ENCODE peak calls at places on chromosomes 2 and 18, in six cellular contexts. One of them, this sample, is unnamed.

GRCh38 chr2:28166956-28167355 is 225.7 kb upstream of the FOSL2 start:
- DNase-seq in neural progenitor cell: no peak
- DNase-seq in lower lobe of right lung: no peak
- DNase-seq in AG09309: no peak
- DNase-seq in A549: no peak
- DNase-seq in GM12864: no peak
- DNase-seq in this sample: no peak

GRCh38 chr2:53286336-53286735 is 481.3 kb upstream of the CHAC2 start:
- DNase-seq in lower lobe of right lung: no peak
- DNase-seq in A549: no peak
- DNase-seq in neural progenitor cell: no peak
- DNase-seq in AG09309: no peak
- DNase-seq in GM12864: no peak
- DNase-seq in this sample: no peak

GRCh38 chr2:9165625-9166024 is 41.0 kb upstream of the ASAP2 start:
- DNase-seq in lower lobe of right lung: no peak
- DNase-seq in neural progenitor cell: no peak
- DNase-seq in A549: no peak
- DNase-seq in AG09309: no peak
- DNase-seq in GM12864: no peak
- DNase-seq in this sample: no peak

GRCh38 chr18:77068321-77068841 is 64.2 kb downstream of the MBP start:
- DNase-seq in GM12864: no peak
- DNase-seq in AG09309: no peak
- DNase-seq in neural progenitor cell: no peak
- DNase-seq in A549: no peak
- DNase-seq in lower lobe of right lung: no peak
- DNase-seq in this sample: peak

GRCh38 chr2:8767324-8767723 is 70.1 kb downstream of the KIDINS220 start:
- DNase-seq in A549: no peak
- DNase-seq in lower lobe of right lung: no peak
- DNase-seq in neural progenitor cell: no peak
- DNase-seq in AG09309: no peak
- DNase-seq in GM12864: no peak
- DNase-seq in this sample: no peak

GRCh38 chr2:204604061-204604460 is 58.8 kb downstream of the PARD3B start:
- DNase-seq in neural progenitor cell: no peak
- DNase-seq in GM12864: no peak
- DNase-seq in lower lobe of right lung: no peak
- DNase-seq in AG09309: no peak
- DNase-seq in A549: no peak
- DNase-seq in this sample: no peak

GRCh38 chr2:119469661-119470297 is 38.1 kb downstream of the TMEM37 start:
- DNase-seq in GM12864: no peak
- DNase-seq in A549: no peak
- DNase-seq in lower lobe of right lung: no peak
- DNase-seq in AG09309: no peak
- DNase-seq in neural progenitor cell: no peak
- DNase-seq in this sample: no peak

GRCh38 chr2:136764397-136765255 is 719 bp upstream of the THSD7B start:
- DNase-seq in lower lobe of right lung: no peak
- DNase-seq in neural progenitor cell: peak
- DNase-seq in GM12864: no peak
- DNase-seq in AG09309: no peak
- DNase-seq in A549: no peak
- DNase-seq in this sample: no peak

GRCh38 chr2:132969371-132969985 is 299.5 kb upstream of the LYPD1 start:
- DNase-seq in AG09309: no peak
- DNase-seq in lower lobe of right lung: no peak
- DNase-seq in GM12864: no peak
- DNase-seq in neural progenitor cell: no peak
- DNase-seq in A549: no peak
- DNase-seq in this sample: peak

GRCh38 chr2:106065983-106066826 is 127.9 kb downstream of the UXS1 start:
- DNase-seq in AG09309: no peak
- DNase-seq in neural progenitor cell: peak
- DNase-seq in lower lobe of right lung: no peak
- DNase-seq in GM12864: no peak
- DNase-seq in A549: no peak
- DNase-seq in this sample: no peak
- H3K4me3 ChIP-seq in AG09309: no peak
- H3K4me3 ChIP-seq in neural progenitor cell: peak
- H3K4me3 ChIP-seq in lower lobe of right lung: peak
- H3K4me3 ChIP-seq in GM12864: no peak
- H3K4me3 ChIP-seq in A549: no peak
- H3K4me3 ChIP-seq in this sample: no peak

DNA sequence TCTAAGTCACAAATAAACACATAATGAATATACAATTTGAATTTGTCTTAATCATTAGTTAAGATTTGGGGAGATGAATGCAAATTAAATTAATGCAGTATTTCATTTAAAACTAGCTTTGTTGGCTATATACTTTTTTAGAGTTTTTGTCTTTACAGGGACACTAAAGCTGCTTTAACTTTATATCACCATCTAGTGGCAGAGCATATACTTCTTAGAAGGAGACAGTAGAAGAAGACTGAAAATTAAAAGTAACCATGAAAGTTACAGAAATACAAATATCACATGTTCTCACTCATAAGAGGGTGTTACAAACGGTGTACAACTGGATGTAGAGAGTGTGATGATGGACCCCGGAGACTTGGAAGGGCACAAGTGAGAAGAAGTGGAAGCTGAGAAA is 268.3 kb upstream of the NETO1 start:
- DNase-seq in A549: no peak
- DNase-seq in AG09309: no peak
- DNase-seq in GM12864: no peak
- DNase-seq in lower lobe of right lung: no peak
- DNase-seq in neural progenitor cell: peak
- DNase-seq in this sample: no peak
- TF ChIP-seq CTCF in A549: peak
- TF ChIP-seq CTCF in AG09309: peak
- TF ChIP-seq CTCF in GM12864: no peak
- TF ChIP-seq CTCF in lower lobe of right lung: no peak
- TF ChIP-seq CTCF in neural progenitor cell: peak
- TF ChIP-seq CTCF in this sample: no peak

DNA sequence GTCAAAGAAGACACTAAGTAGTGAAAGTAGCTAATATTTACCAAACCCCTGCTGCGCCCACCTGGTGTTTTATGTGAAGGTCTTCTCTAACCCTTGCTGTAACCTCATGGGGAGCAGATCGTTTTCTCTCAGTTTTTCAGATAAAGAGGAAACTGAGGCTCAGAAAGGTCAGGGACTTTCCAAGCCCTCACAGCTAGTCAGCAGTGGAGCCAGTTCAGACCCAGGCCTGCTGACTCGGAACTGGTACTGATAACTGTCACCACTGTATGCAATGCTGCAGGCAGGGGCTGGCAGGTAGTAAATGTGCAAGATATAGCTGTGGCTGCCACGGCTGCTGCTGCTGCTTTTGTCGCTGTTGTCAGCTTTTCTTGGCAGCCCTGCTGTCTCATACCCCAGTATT is 69.1 kb downstream of the LRRFIP1 start:
- DNase-seq in GM12864: no peak
- DNase-seq in AG09309: no peak
- DNase-seq in neural progenitor cell: no peak
- DNase-seq in A549: no peak
- DNase-seq in lower lobe of right lung: no peak
- DNase-seq in this sample: peak
- H3K4me3 ChIP-seq in GM12864: peak
- H3K4me3 ChIP-seq in AG09309: no peak
- H3K4me3 ChIP-seq in neural progenitor cell: no peak
- H3K4me3 ChIP-seq in A549: no peak
- H3K4me3 ChIP-seq in lower lobe of right lung: peak
- H3K4me3 ChIP-seq in this sample: peak

DNA sequence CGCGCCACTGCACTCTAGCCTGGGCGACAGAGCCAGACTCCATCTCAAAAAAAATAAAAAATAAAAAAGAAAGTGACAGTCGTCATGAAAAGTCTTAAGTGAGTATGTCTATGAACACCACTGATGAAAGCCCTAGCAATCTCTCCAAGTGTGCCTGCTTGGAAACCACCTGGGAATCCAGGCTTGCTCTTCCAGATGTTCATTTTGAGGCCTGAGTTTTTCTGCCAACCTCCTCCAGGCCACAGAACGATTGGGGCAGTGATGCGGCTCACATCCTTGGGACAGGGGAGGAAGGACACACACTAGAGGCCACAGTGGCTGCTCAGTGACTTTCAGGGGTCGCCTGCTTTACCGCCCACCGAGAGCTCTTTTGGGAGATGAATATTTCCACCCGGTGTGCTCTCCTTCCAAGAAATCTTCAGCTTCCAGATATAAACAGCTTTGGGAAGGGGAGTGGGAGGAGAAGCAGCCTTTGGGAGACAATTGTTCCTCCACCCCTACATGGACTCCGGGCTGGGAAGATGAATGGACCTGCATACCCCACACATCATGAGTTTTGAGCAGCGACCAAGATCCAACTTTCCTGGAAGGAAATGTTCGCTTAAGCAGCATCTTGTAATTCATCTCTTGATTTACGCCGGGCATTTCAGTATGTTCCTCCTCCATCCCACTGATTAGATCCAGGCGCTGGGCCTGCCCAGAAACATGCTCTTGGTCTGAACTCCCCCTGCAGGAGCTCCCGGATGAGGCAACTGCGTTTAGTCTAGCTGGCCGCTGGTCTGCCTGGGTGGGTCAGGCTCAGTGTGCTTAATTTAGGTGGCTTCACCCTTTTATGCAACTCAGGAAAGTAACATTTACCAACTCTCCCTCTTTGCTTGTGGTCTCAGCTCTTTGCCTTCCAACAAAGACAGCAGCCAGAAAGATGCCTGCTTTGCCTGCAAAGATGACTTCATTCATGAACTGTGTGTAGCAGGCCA is 6.2 kb upstream of the ARMC9 start:
- DNase-seq in AG09309: peak
- DNase-seq in lower lobe of right lung: peak
- DNase-seq in neural progenitor cell: peak
- DNase-seq in A549: peak
- DNase-seq in GM12864: no peak
- DNase-seq in this sample: peak
- TF ChIP-seq CTCF in AG09309: peak
- TF ChIP-seq CTCF in lower lobe of right lung: peak
- TF ChIP-seq CTCF in neural progenitor cell: peak
- TF ChIP-seq CTCF in A549: peak
- TF ChIP-seq CTCF in GM12864: peak
- TF ChIP-seq CTCF in this sample: peak

DNA sequence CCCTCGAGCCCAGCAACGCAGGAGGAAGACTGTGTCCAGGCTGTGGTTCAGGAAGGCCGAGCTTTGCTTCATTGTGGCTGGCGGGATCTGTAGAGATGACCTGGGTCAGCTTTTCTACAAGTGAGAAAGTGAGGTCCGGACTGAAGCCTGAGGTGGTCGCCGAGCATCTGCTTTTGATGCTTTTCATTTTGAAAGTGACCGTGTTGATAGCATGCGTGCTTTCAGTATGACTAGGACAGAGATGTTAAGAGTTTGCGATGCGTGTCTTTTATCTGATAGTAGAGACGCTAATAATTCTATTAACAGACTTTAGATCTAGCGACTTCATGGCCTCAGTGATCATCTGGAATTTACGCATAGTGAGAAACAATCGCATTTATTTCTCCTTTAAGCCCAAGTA is 28.1 kb downstream of the CTDP1 start:
- DNase-seq in AG09309: no peak
- DNase-seq in neural progenitor cell: no peak
- DNase-seq in GM12864: no peak
- DNase-seq in A549: no peak
- DNase-seq in lower lobe of right lung: no peak
- DNase-seq in this sample: no peak
- H3K4me3 ChIP-seq in AG09309: no peak
- H3K4me3 ChIP-seq in neural progenitor cell: no peak
- H3K4me3 ChIP-seq in GM12864: no peak
- H3K4me3 ChIP-seq in A549: no peak
- H3K4me3 ChIP-seq in lower lobe of right lung: no peak
- H3K4me3 ChIP-seq in this sample: no peak

GRCh38 chr2:176174382-176174834 is 14.1 kb upstream of the HOXD1 start:
- DNase-seq in lower lobe of right lung: no peak
- DNase-seq in AG09309: no peak
- DNase-seq in A549: no peak
- DNase-seq in neural progenitor cell: peak
- DNase-seq in GM12864: no peak
- DNase-seq in this sample: no peak
- TF ChIP-seq CTCF in lower lobe of right lung: no peak
- TF ChIP-seq CTCF in AG09309: no peak
- TF ChIP-seq CTCF in A549: no peak
- TF ChIP-seq CTCF in neural progenitor cell: no peak
- TF ChIP-seq CTCF in GM12864: no peak
- TF ChIP-seq CTCF in this sample: no peak

DNA sequence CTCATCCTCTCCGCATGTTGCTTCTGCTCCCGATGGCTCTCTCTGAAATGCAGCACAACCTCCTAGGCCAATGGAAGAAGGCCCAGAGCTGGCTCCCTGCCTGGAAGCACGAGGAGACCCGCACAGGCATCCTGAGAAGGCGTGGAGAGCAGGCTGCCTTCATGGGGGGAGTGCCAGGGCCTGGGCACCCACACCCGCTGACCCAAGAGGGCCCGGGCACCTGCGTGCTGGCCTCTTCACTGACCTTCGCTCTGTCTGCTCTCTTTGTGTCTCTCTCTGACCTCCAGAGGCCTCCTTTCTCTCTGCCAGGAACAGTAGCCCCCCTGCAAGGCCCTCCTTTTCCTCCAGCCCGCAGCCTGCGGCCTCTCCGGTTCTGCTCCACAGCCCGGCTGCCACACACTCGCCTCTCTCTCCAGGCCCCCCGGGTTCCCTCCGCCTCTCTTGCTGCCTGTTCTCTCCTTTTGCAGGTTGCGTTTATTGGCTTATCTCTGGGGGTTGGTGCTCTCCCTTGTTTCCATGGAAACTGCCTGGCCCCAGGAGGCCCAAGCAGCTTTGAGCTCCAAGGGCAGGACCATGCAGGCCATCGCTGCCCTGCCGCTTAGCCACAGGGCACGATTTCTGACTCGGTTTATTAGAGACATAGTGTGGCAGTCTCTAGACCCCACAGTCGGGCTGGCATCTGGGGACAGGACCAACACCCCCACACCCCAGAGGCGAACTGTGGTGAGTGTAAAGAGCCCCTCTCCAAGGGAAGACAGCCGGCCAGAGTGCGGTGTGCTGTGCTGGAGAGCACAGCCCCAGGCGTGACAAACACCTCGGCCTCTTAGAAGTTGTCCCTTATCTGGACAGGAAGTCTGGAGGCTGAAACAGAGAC is 1.7 kb downstream of the MZT2B start:
- DNase-seq in AG09309: no peak
- DNase-seq in A549: no peak
- DNase-seq in GM12864: no peak
- DNase-seq in lower lobe of right lung: no peak
- DNase-seq in neural progenitor cell: peak
- DNase-seq in this sample: no peak
- H3K4me3 ChIP-seq in AG09309: peak
- H3K4me3 ChIP-seq in A549: peak
- H3K4me3 ChIP-seq in GM12864: peak
- H3K4me3 ChIP-seq in lower lobe of right lung: peak
- H3K4me3 ChIP-seq in neural progenitor cell: peak
- H3K4me3 ChIP-seq in this sample: peak

This sample was measured in GM12865.